ENCODE peak calls at places on chromosomes 16 and 17, in six cellular contexts. One of them, this sample, is unnamed.

GRCh38 chr16:50697881-50698767 is 4.7 kb downstream of the NOD2 start:
- DNase-seq in heart right ventricle: peak
- DNase-seq in AG04450: no peak
- DNase-seq in tibial artery: no peak
- DNase-seq in SK-N-MC: no peak
- DNase-seq in body of pancreas: no peak
- DNase-seq in this sample: no peak

GRCh38 chr16:4351880-4352279 is 759 bp upstream of the PAM16 start:
- DNase-seq in heart right ventricle: no peak
- DNase-seq in AG04450: no peak
- DNase-seq in tibial artery: no peak
- DNase-seq in SK-N-MC: no peak
- DNase-seq in body of pancreas: no peak
- DNase-seq in this sample: no peak

GRCh38 chr16:86082400-86083030 is 183.6 kb downstream of the IRF8 start:
- DNase-seq in heart right ventricle: no peak
- DNase-seq in AG04450: no peak
- DNase-seq in tibial artery: no peak
- DNase-seq in SK-N-MC: no peak
- DNase-seq in body of pancreas: no peak
- DNase-seq in this sample: no peak

GRCh38 chr17:9646556-9646905 is 1.2 kb downstream of the USP43 start:
- DNase-seq in heart right ventricle: no peak
- DNase-seq in AG04450: no peak
- DNase-seq in tibial artery: no peak
- DNase-seq in SK-N-MC: no peak
- DNase-seq in body of pancreas: no peak
- DNase-seq in this sample: no peak

GRCh38 chr16:4381072-4381934 is 9.7 kb downstream of the VASN start:
- DNase-seq in heart right ventricle: no peak
- DNase-seq in AG04450: no peak
- DNase-seq in tibial artery: no peak
- DNase-seq in SK-N-MC: no peak
- DNase-seq in body of pancreas: no peak
- DNase-seq in this sample: no peak

GRCh38 chr16:79651363-79651762 is 50.8 kb upstream of the MAF start:
- DNase-seq in heart right ventricle: peak
- DNase-seq in AG04450: no peak
- DNase-seq in tibial artery: peak
- DNase-seq in SK-N-MC: no peak
- DNase-seq in body of pancreas: no peak
- DNase-seq in this sample: no peak

GRCh38 chr17:82754297-82755208 is 2.7 kb downstream of the TBCD start:
- DNase-seq in heart right ventricle: no peak
- DNase-seq in AG04450: no peak
- DNase-seq in tibial artery: no peak
- DNase-seq in SK-N-MC: no peak
- DNase-seq in body of pancreas: no peak
- DNase-seq in this sample: peak

GRCh38 chr17:36714789-36715188 is 113.4 kb downstream of the MRM1 start:
- DNase-seq in heart right ventricle: no peak
- DNase-seq in AG04450: no peak
- DNase-seq in tibial artery: no peak
- DNase-seq in SK-N-MC: no peak
- DNase-seq in body of pancreas: no peak
- DNase-seq in this sample: no peak

GRCh38 chr17:15652960-15653359 is 31.2 kb downstream of the TRIM16 start:
- DNase-seq in heart right ventricle: no peak
- DNase-seq in AG04450: no peak
- DNase-seq in tibial artery: no peak
- DNase-seq in SK-N-MC: no peak
- DNase-seq in body of pancreas: no peak
- DNase-seq in this sample: peak

GRCh38 chr17:15649861-15650391 is 30.4 kb upstream of the FBXW10B start:
- DNase-seq in heart right ventricle: peak
- DNase-seq in AG04450: no peak
- DNase-seq in tibial artery: peak
- DNase-seq in SK-N-MC: no peak
- DNase-seq in body of pancreas: peak
- DNase-seq in this sample: peak

GRCh38 chr17:15648384-15648783 is 28.9 kb upstream of the FBXW10B start:
- DNase-seq in heart right ventricle: no peak
- DNase-seq in AG04450: no peak
- DNase-seq in tibial artery: no peak
- DNase-seq in SK-N-MC: no peak
- DNase-seq in body of pancreas: no peak
- DNase-seq in this sample: no peak

GRCh38 chr17:15651001-15651582 is 31.6 kb upstream of the FBXW10B start:
- DNase-seq in heart right ventricle: peak
- DNase-seq in AG04450: no peak
- DNase-seq in tibial artery: no peak
- DNase-seq in SK-N-MC: no peak
- DNase-seq in body of pancreas: no peak
- DNase-seq in this sample: no peak

DNA sequence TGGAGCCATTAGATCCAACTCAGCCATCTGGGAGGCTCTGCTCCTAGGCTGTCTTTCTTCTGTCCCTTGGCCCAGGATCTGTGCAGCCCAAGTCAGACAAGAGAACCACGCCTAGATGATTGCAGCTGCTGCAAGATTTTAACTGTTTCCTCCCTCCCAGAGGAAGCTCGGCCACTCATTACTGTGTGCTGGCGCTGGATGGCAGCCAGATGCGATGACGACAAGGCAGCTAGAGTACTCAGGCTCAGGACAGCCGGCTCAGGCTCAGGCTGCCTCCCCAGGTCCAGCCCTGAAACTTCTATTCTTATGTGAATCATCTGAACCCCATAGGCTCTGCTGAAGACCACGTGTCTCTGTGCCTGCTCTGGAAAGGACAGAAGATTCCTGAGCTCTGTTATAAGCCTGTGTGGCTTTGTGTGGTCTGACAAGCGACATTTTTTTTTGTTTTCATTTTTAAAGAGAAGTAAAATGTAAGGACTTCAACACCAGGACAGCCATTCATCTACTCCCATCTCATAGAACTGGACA is 32.1 kb upstream of the FBXW10B start:
- DNase-seq in heart right ventricle: peak
- DNase-seq in AG04450: peak
- DNase-seq in tibial artery: peak
- DNase-seq in SK-N-MC: no peak
- DNase-seq in body of pancreas: peak
- DNase-seq in this sample: peak
- H3K27ac ChIP-seq in heart right ventricle: peak
- H3K27ac ChIP-seq in AG04450: peak
- H3K27ac ChIP-seq in tibial artery: peak
- H3K27ac ChIP-seq in SK-N-MC: peak
- H3K27ac ChIP-seq in body of pancreas: no peak
- H3K27ac ChIP-seq in this sample: no peak

GRCh38 chr17:42109086-42109485 is 3.4 kb downstream of the DHX58 start:
- DNase-seq in heart right ventricle: no peak
- DNase-seq in AG04450: no peak
- DNase-seq in tibial artery: no peak
- DNase-seq in SK-N-MC: no peak
- DNase-seq in body of pancreas: no peak
- DNase-seq in this sample: no peak
- H3K27ac ChIP-seq in heart right ventricle: no peak
- H3K27ac ChIP-seq in AG04450: no peak
- H3K27ac ChIP-seq in tibial artery: no peak
- H3K27ac ChIP-seq in SK-N-MC: no peak
- H3K27ac ChIP-seq in body of pancreas: no peak
- H3K27ac ChIP-seq in this sample: no peak

DNA sequence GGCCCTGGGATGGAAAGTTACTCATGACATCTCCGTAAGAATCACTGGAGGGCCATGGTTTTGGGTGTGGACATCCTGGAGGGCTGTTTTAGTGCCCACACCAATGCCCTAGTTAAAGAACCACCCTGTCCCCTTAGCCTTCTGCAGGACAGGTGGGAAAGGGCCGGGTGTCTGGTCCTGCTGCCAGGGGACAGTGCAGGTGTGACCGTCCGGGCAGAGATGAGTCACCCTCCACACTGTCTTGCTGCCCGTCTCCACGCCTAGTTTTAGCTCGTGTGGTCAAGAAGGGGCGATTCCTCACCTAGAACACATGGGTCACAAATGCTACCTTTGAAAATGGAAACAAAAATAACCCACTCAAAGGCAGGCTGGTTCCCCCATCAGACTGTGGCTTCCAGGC is 17.0 kb downstream of the CEP295NL start:
- DNase-seq in heart right ventricle: no peak
- DNase-seq in AG04450: no peak
- DNase-seq in tibial artery: no peak
- DNase-seq in SK-N-MC: no peak
- DNase-seq in body of pancreas: no peak
- DNase-seq in this sample: no peak
- H3K27ac ChIP-seq in heart right ventricle: peak
- H3K27ac ChIP-seq in AG04450: peak
- H3K27ac ChIP-seq in tibial artery: peak
- H3K27ac ChIP-seq in SK-N-MC: no peak
- H3K27ac ChIP-seq in body of pancreas: no peak
- H3K27ac ChIP-seq in this sample: no peak

DNA sequence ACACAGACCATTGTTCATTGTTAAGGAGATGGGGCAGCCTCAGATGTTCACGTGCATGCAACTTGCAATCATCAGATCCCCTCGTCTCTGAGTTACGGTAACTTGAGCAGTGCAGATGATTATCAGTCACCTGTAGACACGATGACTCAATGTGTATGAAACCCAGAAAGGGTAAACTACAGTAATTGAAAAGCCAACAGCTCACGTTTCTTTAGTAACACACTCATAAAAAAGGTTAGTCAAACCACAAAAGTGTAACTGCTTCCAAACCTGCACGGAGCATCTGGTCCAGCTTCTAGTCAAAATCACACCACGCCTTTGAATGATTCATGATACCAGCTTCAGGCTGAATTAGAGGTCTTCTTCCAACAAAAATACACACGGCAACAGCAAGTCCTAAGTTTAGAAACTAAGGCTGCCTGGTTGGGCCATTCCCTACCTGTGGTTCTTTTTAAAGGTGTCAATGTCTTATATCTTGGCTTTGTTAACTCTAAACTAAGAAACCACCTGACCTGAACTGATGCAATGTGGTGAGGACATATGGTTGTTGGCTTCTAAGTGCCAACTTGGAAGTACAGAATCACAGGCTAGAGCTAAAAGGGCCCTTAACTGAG is 32.3 kb downstream of the GRB7 start:
- DNase-seq in heart right ventricle: no peak
- DNase-seq in AG04450: peak
- DNase-seq in tibial artery: no peak
- DNase-seq in SK-N-MC: no peak
- DNase-seq in body of pancreas: no peak
- DNase-seq in this sample: peak
- H3K27ac ChIP-seq in heart right ventricle: no peak
- H3K27ac ChIP-seq in AG04450: no peak
- H3K27ac ChIP-seq in tibial artery: no peak
- H3K27ac ChIP-seq in SK-N-MC: no peak
- H3K27ac ChIP-seq in body of pancreas: no peak
- H3K27ac ChIP-seq in this sample: peak

This sample was measured in Karpas-422.